ENCODE peak calls at places on chromosomes 7 and 10, in seven cellular contexts. W is AG10803; D is GM10248; T is activated CD4-positive, alpha-beta T cell treated with anti-CD3 and anti-CD28 coated beads, Interleukin-2, amount 50 U/mL, for 1 hour; H is germinal center; X is HuH-7.5; Z is T-helper 1 cell. P is an unnamed sample.

GRCh38 chr7:41881313-41882130 is 178.6 kb upstream of the INHBA start:
- DNase-seq in W (no peak), D (peak), T (peak), H (peak), X (no peak), Z (peak), P (no peak)

GRCh38 chr10:69952069-69952800 is 100.4 kb upstream of the MACROH2A2 start:
- DNase-seq in W (no peak), D (no peak), T (no peak), H (peak), X (no peak), Z (no peak), P (no peak)

GRCh38 chr10:103241262-103242011 is 4.2 kb upstream of the RPEL1 start:
- DNase-seq in W (peak), D (no peak), T (no peak), H (no peak), X (peak), Z (peak), P (no peak)

GRCh38 chr7:5687936-5688673 is 93.4 kb downstream of the RNF216 start:
- DNase-seq in W (no peak), D (no peak), T (no peak), H (no peak), X (no peak), Z (no peak), P (no peak)

GRCh38 chr10:51117053-51117660 is 42.9 kb downstream of the PRKG1 start:
- DNase-seq in W (peak), D (no peak), T (no peak), H (no peak), X (no peak), Z (no peak), P (no peak)

GRCh38 chr10:122861724-122862161 is 16.1 kb upstream of the CUZD1 start:
- DNase-seq in W (peak), D (no peak), T (no peak), H (no peak), X (no peak), Z (no peak), P (no peak)

GRCh38 chr10:101291254-101292193 is 62.3 kb upstream of the LBX1 start:
- DNase-seq in W (no peak), D (peak), T (peak), H (peak), X (peak), Z (peak), P (peak)

GRCh38 chr10:6542999-6543430 is 37.1 kb downstream of the PRKCQ start:
- DNase-seq in W (no peak), D (no peak), T (peak), H (no peak), X (no peak), Z (peak), P (no peak)

GRCh38 chr10:24988831-24989769 is 26.9 kb downstream of the ENKUR start:
- DNase-seq in W (no peak), D (no peak), T (no peak), H (no peak), X (no peak), Z (no peak), P (peak)

GRCh38 chr10:63206997-63207952 is 74.1 kb downstream of the NRBF2 start:
- DNase-seq in W (peak), D (no peak), T (no peak), H (no peak), X (no peak), Z (peak), P (no peak)

GRCh38 chr7:24570983-24571382 is 2.3 kb upstream of the PALS2 start:
- DNase-seq in W (no peak), D (no peak), T (no peak), H (no peak), X (no peak), Z (no peak), P (no peak)

GRCh38 chr10:107913317-107914294 is 749.1 kb upstream of the SORCS1 start:
- DNase-seq in W (no peak), D (no peak), T (no peak), H (no peak), X (no peak), Z (no peak), P (no peak)

GRCh38 chr10:5737352-5737751 is 52.7 kb downstream of the TASOR2 start:
- DNase-seq in W (no peak), D (no peak), T (no peak), H (no peak), X (no peak), Z (no peak), P (peak)

GRCh38 chr7:2468227-2468626 is 8.0 kb downstream of the GRIFIN start:
- DNase-seq in W (no peak), D (no peak), T (no peak), H (no peak), X (no peak), Z (no peak), P (no peak)

GRCh38 chr7:24668922-24669635 is 88.2 kb downstream of the GSDME start:
- DNase-seq in W (no peak), D (no peak), T (no peak), H (no peak), X (no peak), Z (no peak), P (no peak)

GRCh38 chr7:139875821-139876241 is 46.8 kb downstream of the TBXAS1 start:
- DNase-seq in W (no peak), D (no peak), T (no peak), H (no peak), X (no peak), Z (no peak), P (no peak)

GRCh38 chr7:26265061-26265460 is 26.6 kb upstream of the SNX10 start:
- DNase-seq in W (no peak), D (no peak), T (no peak), H (no peak), X (no peak), Z (peak), P (no peak)

GRCh38 chr10:121598261-121599249 is at the start of gene FGFR2:
- DNase-seq in W (peak), D (peak), T (no peak), H (peak), X (peak), Z (peak), P (peak)

GRCh38 chr10:86596266-86596665 is 58.1 kb upstream of the OPN4 start:
- DNase-seq in W (peak), D (no peak), T (no peak), H (no peak), X (no peak), Z (no peak), P (no peak)

GRCh38 chr10:86113501-86113900 is 253.1 kb downstream of the GRID1 start:
- DNase-seq in W (no peak), D (no peak), T (no peak), H (no peak), X (no peak), Z (no peak), P (no peak)

GRCh38 chr10:8035641-8036520 is 18.6 kb upstream of the GATA3 start:
- DNase-seq in W (no peak), D (peak), T (no peak), H (no peak), X (no peak), Z (no peak), P (peak)

GRCh38 chr7:53420550-53420949 is 385.1 kb downstream of the POM121L12 start:
- DNase-seq in W (no peak), D (no peak), T (no peak), H (no peak), X (no peak), Z (no peak), P (no peak)

GRCh38 chr7:46932656-46933424 is 649.1 kb downstream of the TNS3 start:
- DNase-seq in W (peak), D (no peak), T (no peak), H (no peak), X (no peak), Z (no peak), P (no peak)

GRCh38 chr7:129295015-129295423 is 70.2 kb downstream of the AHCYL2 start:
- DNase-seq in W (peak), D (no peak), T (no peak), H (no peak), X (no peak), Z (no peak), P (no peak)

GRCh38 chr10:67665491-67665890 is 30.5 kb downstream of the CTNNA3 start:
- DNase-seq in W (no peak), D (no peak), T (no peak), H (no peak), X (no peak), Z (peak), P (no peak)

GRCh38 chr7:69603937-69604494 is 5.7 kb downstream of the AUTS2 start:
- DNase-seq in W (no peak), D (peak), T (no peak), H (no peak), X (no peak), Z (peak), P (no peak)

GRCh38 chr10:36730316-36730715 is 395.1 kb upstream of the ANKRD30A start:
- DNase-seq in W (no peak), D (no peak), T (no peak), H (no peak), X (no peak), Z (no peak), P (no peak)

GRCh38 chr10:61589547-61590243 is 73.0 kb upstream of the CABCOCO1 start:
- DNase-seq in W (no peak), D (no peak), T (no peak), H (no peak), X (no peak), Z (no peak), P (no peak)

GRCh38 chr7:117251687-117252086 is 71.2 kb downstream of the WNT2 start:
- DNase-seq in W (peak), D (no peak), T (no peak), H (no peak), X (no peak), Z (no peak), P (no peak)

GRCh38 chr10:125017547-125018298 is 75.8 kb downstream of the ZRANB1 start:
- DNase-seq in W (no peak), D (no peak), T (no peak), H (no peak), X (no peak), Z (no peak), P (no peak)

GRCh38 chr7:98836811-98837631 is 32.8 kb downstream of the TMEM130 start:
- DNase-seq in W (no peak), D (peak), T (peak), H (peak), X (peak), Z (no peak), P (peak)

GRCh38 chr7:38880454-38880853 is 28.5 kb downstream of the VPS41 start:
- DNase-seq in W (no peak), D (no peak), T (no peak), H (no peak), X (no peak), Z (no peak), P (no peak)